ENCODE peak calls at places on chromosomes 16 and 17, in nine cellular contexts. Q is cardiac fibroblast, F is right lobe of liver, M is mucosa of descending colon, W is Peyer's patch, B is thoracic aorta, T is colonic mucosa, J is pancreas, G is fibroblast of pulmonary artery. N is an unnamed sample.

GRCh38 chr16:3690991-3691720 is 26.2 kb downstream of the TRAP1 start:
- DNase-seq in Q (peak; percentile 3), F (no peak), M (peak; percentile 16), W (no peak), B (no peak), T (no peak), J (no peak), G (no peak), N (peak; percentile 17)

GRCh38 chr17:17783825-17784598 is 52.8 kb downstream of the SREBF1 start:
- DNase-seq in Q (peak; percentile 38), F (no peak), M (peak; percentile 59), W (no peak), B (no peak), T (peak; percentile 50), J (no peak), G (peak; percentile 49), N (peak; percentile 72)

GRCh38 chr16:84513111-84514065 is 8.9 kb upstream of the MEAK7 start:
- DNase-seq in Q (peak; percentile 54), F (no peak), M (no peak), W (no peak), B (no peak), T (no peak), J (no peak), G (peak; percentile 29), N (peak; percentile 90)

GRCh38 chr16:64450170-64450569 is 671.7 kb downstream of the CDH11 start:
- DNase-seq in Q (peak; percentile 59), F (no peak), M (no peak), W (no peak), B (no peak), T (no peak), J (no peak), G (peak; percentile 17), N (no peak)

GRCh38 chr16:63650550-63650949 is 1471.3 kb downstream of the CDH11 start:
- DNase-seq in Q (no peak), F (no peak), M (no peak), W (no peak), B (no peak), T (no peak), J (no peak), G (no peak), N (no peak)

GRCh38 chr16:67463059-67463458 is 17.9 kb downstream of the ATP6V0D1 start:
- DNase-seq in Q (no peak), F (no peak), M (peak; percentile 86), W (peak; percentile 79), B (no peak), T (peak; percentile 82), J (no peak), G (no peak), N (no peak)

GRCh38 chr17:38459556-38459955 is 31.3 kb downstream of the ARHGAP23 start:
- DNase-seq in Q (no peak), F (no peak), M (no peak), W (no peak), B (no peak), T (no peak), J (no peak), G (no peak), N (no peak)

GRCh38 chr17:36072431-36073121 is 8.5 kb downstream of the CCL18 start:
- DNase-seq in Q (peak; percentile 40), F (peak; percentile 57), M (peak; percentile 77), W (peak; percentile 65), B (no peak), T (peak; percentile 84), J (peak; percentile 69), G (peak; percentile 36), N (peak; percentile 53)

GRCh38 chr16:67884684-67885083 is at the start of gene NRN1L:
- DNase-seq in Q (peak; percentile 91), F (peak; percentile 92), M (peak; percentile 73), W (peak; percentile 75), B (peak; percentile 55), T (peak; percentile 77), J (peak; percentile 68), G (peak; percentile 91), N (peak; percentile 95)

GRCh38 chr16:31248344-31248743 is 11.4 kb upstream of the ITGAM start:
- DNase-seq in Q (no peak), F (no peak), M (no peak), W (no peak), B (no peak), T (no peak), J (no peak), G (no peak), N (no peak)

GRCh38 chr16:27633221-27633620 is 83.3 kb downstream of the KATNIP start:
- DNase-seq in Q (no peak), F (no peak), M (no peak), W (no peak), B (no peak), T (no peak), J (no peak), G (no peak), N (no peak)

GRCh38 chr17:22265807-22266206 is 573.5 kb downstream of the KCNJ18 start:
- DNase-seq in Q (no peak), F (no peak), M (no peak), W (no peak), B (no peak), T (no peak), J (no peak), G (no peak), N (no peak)

GRCh38 chr17:10111907-10112452 is 86.4 kb downstream of the GAS7 start:
- DNase-seq in Q (no peak), F (no peak), M (no peak), W (no peak), B (no peak), T (no peak), J (no peak), G (no peak), N (no peak)

GRCh38 chr17:56653877-56654276 is 60.4 kb downstream of the NOG start:
- DNase-seq in Q (peak; percentile 32), F (no peak), M (peak; percentile 12), W (no peak), B (no peak), T (no peak), J (no peak), G (peak; percentile 11), N (peak; percentile 55)

GRCh38 chr17:68600123-68600880 is 865 bp downstream of the FAM20A start:
- DNase-seq in Q (no peak), F (peak; percentile 67), M (no peak), W (peak; percentile 50), B (no peak), T (no peak), J (peak; percentile 77), G (no peak), N (no peak)
- TF ChIP-seq CTCF in Q (peak; percentile 12), F (peak; percentile 54), M (no peak), W (no peak), B (no peak), T (no peak), J (no peak), G (peak; percentile 11), N (peak; percentile 23)

DNA sequence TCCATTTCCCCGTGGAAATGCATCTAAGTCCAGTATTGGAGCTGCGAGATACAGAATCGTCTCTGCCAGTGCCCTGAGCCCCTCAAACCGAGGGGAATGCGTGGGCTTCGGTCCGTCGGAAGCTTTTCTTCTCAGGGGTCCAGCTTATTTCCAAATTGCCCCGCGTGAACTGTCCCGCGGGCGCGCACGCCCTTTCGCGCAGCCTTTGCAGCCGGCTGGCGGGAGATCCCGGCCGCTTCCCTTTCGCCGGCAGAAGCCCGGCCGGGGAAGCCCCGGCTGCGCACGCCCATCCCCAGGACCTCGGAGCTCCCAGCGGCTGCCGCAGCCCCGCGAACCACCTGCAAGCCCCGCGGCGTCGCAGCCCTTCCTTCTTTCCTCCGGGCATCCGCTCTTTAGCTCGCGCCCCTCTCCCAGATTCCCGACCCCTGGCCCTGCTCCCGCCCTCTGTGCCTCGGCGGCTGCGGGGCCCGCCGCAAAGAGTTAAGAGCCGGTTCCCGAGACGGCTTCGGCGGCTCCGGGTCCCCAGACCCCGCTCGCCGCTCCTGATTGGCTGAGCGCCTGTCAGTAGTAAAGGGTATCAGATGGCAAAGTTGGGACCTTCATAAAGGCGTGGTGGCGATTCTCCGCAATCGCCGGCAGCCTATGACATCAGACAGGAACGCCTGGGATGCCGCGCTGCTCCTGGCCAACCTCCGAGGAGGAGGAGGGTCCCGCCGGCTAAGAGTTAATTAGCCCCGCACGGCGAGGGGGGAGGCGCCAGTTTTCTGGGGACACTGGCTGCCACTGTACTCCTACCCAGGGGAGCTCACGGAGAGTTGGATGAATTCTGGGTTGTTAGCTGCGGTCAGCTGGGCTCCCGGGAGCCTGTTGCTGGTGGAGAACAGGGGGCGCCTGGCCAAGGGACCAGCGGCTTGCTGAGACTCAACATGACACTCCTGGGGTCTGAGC is at the start of gene MYOCD:
- DNase-seq in Q (peak; percentile 13), F (peak; percentile 19), M (peak; percentile 12), W (no peak), B (peak; percentile 8), T (peak; percentile 19), J (peak; percentile 70), G (no peak), N (peak; percentile 19)
- H3K4me3 ChIP-seq in Q (peak within 1 kb of the TSS; percentile 45), F (peak within 1 kb of the TSS; percentile 31), M (no peak within 1 kb of the TSS), W (peak within 1 kb of the TSS; percentile 55), B (peak within 1 kb of the TSS; percentile 81), T (peak within 1 kb of the TSS; percentile 41), J (peak within 1 kb of the TSS; percentile 40), G (peak within 1 kb of the TSS; percentile 40), N (peak within 1 kb of the TSS; percentile 60)

DNA sequence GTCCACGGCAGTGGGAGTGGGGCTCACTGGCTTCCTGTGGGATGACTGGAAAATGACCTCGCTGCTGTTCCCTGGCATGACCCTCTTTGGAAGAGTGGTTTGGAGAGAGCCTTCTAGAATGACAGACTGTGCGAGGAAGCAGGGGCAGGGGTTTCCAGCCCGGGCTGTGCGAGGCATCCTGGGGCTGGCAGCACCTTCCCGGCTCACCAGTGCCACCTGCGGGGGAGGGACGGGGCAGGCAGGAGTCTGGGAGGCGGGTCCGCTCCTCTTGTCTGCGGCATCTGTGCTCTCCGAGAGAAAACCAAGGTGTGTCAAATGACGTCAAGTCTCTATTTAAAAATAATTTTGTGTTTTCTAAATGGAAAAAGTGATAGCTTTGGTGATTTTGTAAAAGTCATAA is 7.8 kb upstream of the RNF213 start:
- DNase-seq in Q (no peak), F (peak; percentile 69), M (peak; percentile 79), W (peak; percentile 82), B (no peak), T (peak; percentile 82), J (peak; percentile 89), G (peak; percentile 20), N (no peak)
- TF ChIP-seq CTCF in Q (peak; percentile 39), F (peak; percentile 53), M (peak; percentile 63), W (peak; percentile 72), B (no peak), T (peak; percentile 78), J (peak; percentile 49), G (peak; percentile 29), N (peak; percentile 52)

DNA sequence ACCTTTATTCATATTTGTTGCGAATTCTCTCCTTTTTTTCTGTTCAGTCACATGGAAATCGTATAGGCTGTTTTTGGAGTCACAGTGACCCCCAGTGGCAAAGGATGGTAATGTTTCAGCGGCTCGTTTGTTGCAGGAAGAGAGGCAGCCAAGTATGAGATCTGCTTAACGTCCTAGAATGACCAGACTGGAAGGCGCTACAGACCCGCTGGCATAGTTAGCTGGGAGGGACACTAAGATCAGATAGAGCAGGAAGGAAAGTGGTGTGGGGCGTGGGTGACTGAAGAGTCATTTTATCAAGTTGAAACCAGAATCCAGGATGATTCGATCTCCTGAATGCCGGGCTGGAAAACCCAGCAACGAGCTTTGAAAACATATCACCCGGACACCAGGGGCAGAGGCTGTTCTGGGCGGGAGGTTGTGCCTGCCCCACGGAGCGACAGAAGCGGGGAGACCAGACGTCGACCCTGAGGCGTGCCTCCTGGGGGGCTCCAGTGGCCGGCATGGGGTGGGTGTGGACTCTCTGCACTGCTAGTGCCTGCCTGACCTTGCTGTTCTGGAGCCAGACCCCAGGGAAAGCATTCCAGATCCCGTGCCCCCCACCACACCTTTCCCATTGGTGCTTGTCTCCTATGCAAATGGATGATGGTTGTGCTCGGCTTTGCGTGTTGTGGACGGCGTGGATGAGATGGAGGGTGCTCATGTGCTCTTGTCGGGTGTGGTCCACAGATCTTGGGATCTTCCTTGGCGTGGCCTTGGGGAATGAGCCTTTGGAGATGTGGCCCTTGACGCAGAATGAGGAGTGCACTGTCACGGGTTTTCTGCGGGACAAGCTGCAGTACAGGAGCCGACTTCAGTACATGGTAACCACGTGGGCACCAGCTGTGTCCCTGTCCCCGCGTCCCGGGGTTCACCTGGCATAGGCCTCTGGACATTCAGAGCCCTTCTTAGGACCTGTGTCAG is 7.7 kb downstream of the IL34 start:
- DNase-seq in Q (peak; percentile 91), F (no peak), M (peak; percentile 88), W (peak; percentile 83), B (peak; percentile 50), T (peak; percentile 91), J (peak; percentile 84), G (peak; percentile 90), N (peak; percentile 90)
- H3K4me3 ChIP-seq in Q (peak overlapping the region; percentile 26), F (no peak overlapping the region), M (no peak overlapping the region), W (peak overlapping the region; percentile 29), B (peak overlapping the region; percentile 52), T (peak overlapping the region; percentile 25), J (peak overlapping the region; percentile 31), G (peak overlapping the region; percentile 38), N (peak overlapping the region; percentile 55)

N was measured in choroid plexus epithelial cell.